ENCODE peak calls at places on chromosomes 7 and 10, in four cellular contexts. B is IMR-90, X is mesendoderm, K is H9. C is an unnamed sample.

GRCh38 chr7:16609842-16610450 is 35.6 kb downstream of the ANKMY2 start:
- DNase-seq in B (no peak), K (no peak), X (no peak), C (no peak)

GRCh38 chr7:55185321-55185802 is 166.5 kb downstream of the EGFR start:
- DNase-seq in K (no peak), B (peak; percentile 35), X (no peak), C (no peak)

GRCh38 chr7:155382802-155383171 is 75.1 kb upstream of the EN2 start:
- DNase-seq in X (no peak), K (no peak), B (no peak), C (no peak)

GRCh38 chr10:79938728-79939380 is 10.1 kb downstream of the SFTPD start:
- DNase-seq in B (no peak), X (no peak), K (peak; percentile 8), C (no peak)

GRCh38 chr10:80270887-80271286 is 18.6 kb downstream of the MAT1A start:
- DNase-seq in B (no peak), K (no peak), X (no peak), C (no peak)

GRCh38 chr7:95397381-95397780 is 1.2 kb upstream of the PON3 start:
- DNase-seq in B (no peak), K (no peak), X (no peak), C (no peak)

GRCh38 chr10:59945991-59946390 is 39.6 kb upstream of the CCDC6 start:
- DNase-seq in X (no peak), B (no peak), K (no peak), C (no peak)

GRCh38 chr7:111357691-111358090 is 204.6 kb downstream of the IMMP2L start:
- DNase-seq in K (no peak), X (no peak), B (peak; percentile 56), C (no peak)

GRCh38 chr7:85104432-85105205 is 82.2 kb downstream of the SEMA3D start:
- DNase-seq in K (no peak), B (peak; percentile 33), X (no peak), C (no peak)

GRCh38 chr7:80740778-80741545 is 102.5 kb downstream of the CD36 start:
- DNase-seq in K (no peak), X (no peak), B (peak; percentile 76), C (no peak)

GRCh38 chr10:101244321-101245050 is 15.2 kb upstream of the LBX1 start:
- DNase-seq in K (no peak), B (peak; percentile 88), X (no peak), C (no peak)

GRCh38 chr10:35563266-35563891 is 41.8 kb upstream of the GJD4 start:
- DNase-seq in K (peak; percentile 71), X (peak; percentile 78), B (peak; percentile 76), C (peak; percentile 64)

GRCh38 chr10:5855979-5856700 is 33.6 kb downstream of the ANKRD16 start:
- DNase-seq in K (no peak), X (no peak), B (no peak), C (no peak)

GRCh38 chr7:13981070-13981469 is 8.4 kb downstream of the ETV1 start:
- DNase-seq in X (peak; percentile 89), K (no peak), B (peak; percentile 98), C (no peak)

GRCh38 chr7:41885078-41885477 is 182.2 kb upstream of the INHBA start:
- DNase-seq in X (no peak), B (peak; percentile 64), K (no peak), C (no peak)

GRCh38 chr7:151346180-151346769 is 4.7 kb downstream of the NUB1 start:
- DNase-seq in K (no peak), B (no peak), X (no peak), C (no peak)

GRCh38 chr7:155001756-155002410 is 1.0 kb downstream of the PAXIP1 start:
- DNase-seq in B (no peak), K (no peak), X (no peak), C (no peak)

GRCh38 chr10:93465806-93466675 is 16.1 kb downstream of the MYOF start:
- DNase-seq in K (no peak), B (peak; percentile 90), X (no peak), C (no peak)

GRCh38 chr7:65746398-65746669 is 126.5 kb upstream of the VKORC1L1 start:
- DNase-seq in X (no peak), B (peak; percentile 72), K (no peak), C (no peak)

GRCh38 chr7:100879685-100880261 is 4.9 kb downstream of the SRRT start:
- DNase-seq in B (no peak), X (no peak), K (no peak), C (no peak)

GRCh38 chr10:4213441-4213840 is 428.4 kb upstream of the KLF6 start:
- DNase-seq in B (peak; percentile 28), X (no peak), K (no peak), C (no peak)

GRCh38 chr10:70190581-70190980 is 20.3 kb upstream of the SAR1A start:
- DNase-seq in K (no peak), B (no peak), X (no peak), C (no peak)

GRCh38 chr7:32506266-32507054 is 11.2 kb downstream of the AVL9 start:
- DNase-seq in B (peak; percentile 90), X (no peak), K (no peak), C (no peak)

GRCh38 chr10:26780793-26781601 is 79.8 kb downstream of the ABI1 start:
- DNase-seq in B (peak; percentile 95), K (peak; percentile 74), X (peak; percentile 93), C (no peak)

GRCh38 chr7:80883188-80884025 is 35.4 kb downstream of the SEMA3C start:
- DNase-seq in K (no peak), B (peak; percentile 98), X (peak; percentile 79), C (no peak)

GRCh38 chr7:66507764-66508296 is 120.9 kb upstream of the KCTD7 start:
- DNase-seq in B (no peak), K (no peak), X (no peak), C (no peak)

GRCh38 chr7:130091999-130092398 is 21.7 kb downstream of the KLHDC10 start:
- DNase-seq in B (no peak), K (no peak), X (no peak), C (no peak)

GRCh38 chr10:103153302-103153759 is 39.7 kb downstream of the NT5C2 start:
- DNase-seq in X (peak; percentile 62), K (no peak), B (peak; percentile 36), C (no peak)

GRCh38 chr7:134101716-134102115 is 25.4 kb upstream of the LRGUK start:
- DNase-seq in K (no peak), B (no peak), X (no peak), C (no peak)

GRCh38 chr7:80905334-80905733 is 13.5 kb downstream of the SEMA3C start:
- DNase-seq in K (no peak), X (no peak), B (no peak), C (no peak)

GRCh38 chr10:46234431-46235060 is 52.3 kb upstream of the ANTXRL start:
- DNase-seq in B (no peak), K (peak; percentile 21), X (no peak), C (no peak)

DNA sequence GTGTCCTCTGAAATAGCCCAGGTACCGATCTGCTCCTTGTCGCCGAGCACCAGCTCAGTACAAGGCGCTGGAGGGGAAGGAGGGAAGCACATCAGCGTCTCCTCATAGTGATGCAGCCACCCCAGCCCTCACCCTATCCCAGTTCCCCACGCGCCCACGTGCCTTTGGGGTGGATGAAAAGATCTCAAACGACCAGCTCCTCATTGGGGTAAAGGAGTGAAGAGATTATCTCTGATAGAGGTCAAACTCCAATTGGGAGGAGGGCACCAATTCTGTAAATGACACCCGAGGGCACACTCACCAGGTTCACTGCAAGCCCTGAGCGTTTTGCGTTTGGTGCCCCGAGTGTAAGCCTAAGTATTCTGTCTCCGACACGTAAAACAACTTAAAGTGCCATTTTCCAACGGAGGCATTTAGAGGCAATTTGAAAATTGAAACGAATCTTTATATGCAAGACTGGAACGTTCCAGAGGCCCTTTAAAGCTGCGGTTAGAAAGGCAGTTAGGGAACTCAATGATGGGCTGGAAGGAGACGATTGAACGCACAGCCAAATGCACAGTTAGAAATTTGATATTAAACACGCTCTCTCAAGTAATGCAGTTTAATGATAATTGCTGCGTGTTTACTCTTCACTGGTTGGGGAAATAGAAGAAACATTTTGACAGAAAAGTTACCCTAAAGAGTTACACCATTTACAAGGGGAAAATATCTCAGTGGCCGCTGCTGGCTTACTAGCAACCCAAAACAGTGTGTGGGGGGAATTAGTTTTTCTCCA is 8.9 kb upstream of the EMX2 start:
- DNase-seq in B (no peak), K (no peak), X (peak; percentile 22), C (no peak)
- H3K23ac ChIP-seq in B (no peak overlapping the region), K (no peak overlapping the region), X (no peak overlapping the region), C (no peak overlapping the region)

DNA sequence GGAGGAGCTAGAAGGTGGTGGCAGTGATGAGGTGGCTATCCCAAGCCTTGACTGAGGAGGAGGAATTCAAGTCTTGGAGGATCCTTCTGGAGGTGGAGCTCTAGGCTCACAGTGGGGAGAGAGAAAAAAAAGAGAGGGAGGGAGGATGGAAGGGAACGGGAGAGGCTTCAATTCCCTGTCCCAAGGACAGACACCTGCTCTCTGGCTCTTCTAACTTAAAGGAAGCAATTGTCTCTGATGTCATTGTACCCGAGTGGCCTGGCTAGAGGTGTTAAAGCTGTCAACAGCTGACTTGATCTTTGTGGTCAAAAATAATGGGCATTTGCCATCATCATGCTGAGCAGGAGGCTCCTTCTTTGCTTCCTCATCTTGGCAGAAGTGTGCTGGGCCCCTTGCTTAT is 8.3 kb downstream of the MXI1 start:
- DNase-seq in X (peak; percentile 47), K (no peak), B (no peak), C (no peak)
- H3K27ac ChIP-seq in X (no peak overlapping the region), K (no peak overlapping the region), B (no peak overlapping the region), C (no peak overlapping the region)

GRCh38 chr7:10122573-10123100 is 851.0 kb upstream of the PHF14 start:
- DNase-seq in X (peak; percentile 14), K (no peak), B (no peak), C (peak; percentile 20)
- H3K18ac ChIP-seq in X (no peak overlapping the region), K (no peak overlapping the region), B (no peak overlapping the region), C (no peak overlapping the region)

GRCh38 chr7:44883961-44884360 is 1.4 kb downstream of the PURB start:
- DNase-seq in B (no peak), K (no peak), X (no peak), C (no peak)

GRCh38 chr7:44882899-44883298 is 2.4 kb downstream of the PURB start:
- DNase-seq in K (no peak), X (no peak), B (peak; percentile 26), C (no peak)

GRCh38 chr7:44887293-44887692 is 2.0 kb upstream of the PURB start:
- DNase-seq in X (no peak), K (no peak), B (no peak), C (no peak)

GRCh38 chr7:44884553-44885393 is 557 bp downstream of the PURB start:
- DNase-seq in B (peak; percentile 67), X (peak; percentile 61), K (peak; percentile 45), C (peak; percentile 43)

DNA sequence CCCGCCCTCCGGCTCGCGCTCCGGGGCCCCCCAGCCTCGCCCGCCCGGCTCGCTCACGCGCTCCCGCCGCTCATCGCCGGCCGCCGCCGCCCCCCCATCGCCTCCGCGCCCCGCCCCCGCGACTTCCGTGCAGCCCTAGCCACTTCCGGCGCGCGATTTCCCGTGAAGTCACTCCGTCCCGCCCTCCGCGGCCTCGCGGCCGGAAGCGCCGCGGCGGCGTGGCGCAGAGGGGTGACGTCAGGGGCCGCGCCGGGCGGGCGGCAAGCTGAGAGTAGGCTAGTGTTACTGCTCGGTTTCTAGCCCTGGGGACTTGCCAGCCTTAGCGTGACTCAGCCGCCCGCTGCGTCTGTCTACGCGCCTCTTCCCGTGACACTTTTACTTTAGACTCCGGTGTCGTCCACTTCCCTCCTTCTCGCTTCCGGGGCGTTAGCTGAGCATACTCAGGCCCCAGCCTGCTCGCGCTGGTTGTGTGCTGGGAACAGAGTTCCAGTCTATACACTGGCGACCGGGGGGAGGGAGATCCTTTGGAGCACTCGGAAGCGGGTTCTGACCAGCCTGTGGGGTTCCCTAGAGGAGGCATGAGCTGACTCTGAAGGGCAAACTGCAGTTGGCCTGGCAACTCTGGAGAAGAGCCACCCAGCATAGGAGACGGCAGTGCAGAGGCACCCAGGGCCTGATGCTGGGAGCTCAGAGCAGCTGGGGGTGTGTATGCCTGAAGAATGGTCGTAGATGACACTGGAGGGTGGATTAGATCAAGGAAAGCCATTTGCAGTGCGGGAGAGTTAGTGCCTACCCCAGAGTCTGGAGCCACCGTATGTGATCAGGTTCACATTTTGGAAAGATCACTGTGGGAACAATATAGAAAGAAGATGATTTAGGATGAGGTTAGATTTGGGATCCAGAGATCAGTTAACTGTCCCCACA is at the start of gene PURB:
- DNase-seq in B (peak; percentile 98), X (peak; percentile 96), K (peak; percentile 93), C (peak; percentile 93)
- H3K23ac ChIP-seq in B (peak within 1 kb of the TSS; percentile 97), X (no peak within 1 kb of the TSS), K (no peak within 1 kb of the TSS), C (peak within 1 kb of the TSS; percentile 70)

C was measured in neuronal stem cell.